ENCODE peak calls at places on chromosome 4, in nine cellular contexts. Q is HEK293T; A is lung; N is stimulated activated naive CD8-positive, alpha-beta T cell treated with anti-CD3 and anti-CD28 coated beads, Interleukin-15, Interleukin-2, amounts not matched to agents 100 U/mL and 50 U/mL, for 24 hours; H is mucosa of gallbladder; D is PC-3; E is D341Med; J is IMR-90; O is left ventricle myocardium inferior. I is an unnamed sample.

GRCh38 chr4:56512166-56512565 is 6.6 kb downstream of the ARL9 start:
- DNase-seq in Q (no peak), A (no peak), N (no peak), H (no peak), D (no peak), E (no peak), J (peak; percentile 45), O (no peak), I (peak; percentile 46)

GRCh38 chr4:105145913-105146285 is 777 bp upstream of the TET2 start:
- DNase-seq in Q (peak; percentile 10), A (peak; percentile 33), N (peak; percentile 47), H (no peak), D (no peak), E (peak; percentile 59), J (no peak), O (peak; percentile 33), I (no peak)

GRCh38 chr4:18934197-18934596 is 912.6 kb upstream of the LCORL start:
- DNase-seq in Q (no peak), A (no peak), N (no peak), H (no peak), D (peak; percentile 33), E (peak; percentile 44), J (no peak), O (no peak), I (peak; percentile 23)

GRCh38 chr4:43277003-43277402 is 384.5 kb downstream of the GRXCR1 start:
- DNase-seq in Q (no peak), A (no peak), N (no peak), H (no peak), D (peak; percentile 54), E (no peak), J (peak; percentile 69), O (no peak), I (peak; percentile 33)

GRCh38 chr4:121989715-121990114 is 37.9 kb upstream of the TRPC3 start:
- DNase-seq in Q (peak; percentile 67), A (no peak), N (no peak), H (no peak), D (no peak), E (no peak), J (peak; percentile 56), O (no peak), I (peak; percentile 73)

GRCh38 chr4:66178901-66179300 is 508.6 kb upstream of the EPHA5 start:
- DNase-seq in Q (no peak), A (no peak), N (no peak), H (no peak), D (peak; percentile 80), E (peak; percentile 38), J (no peak), O (no peak), I (no peak)

GRCh38 chr4:166021617-166022016 is 148.6 kb downstream of the TLL1 start:
- DNase-seq in Q (no peak), A (no peak), N (no peak), H (no peak), D (no peak), E (no peak), J (no peak), O (no peak), I (no peak)

GRCh38 chr4:90127706-90128345 is 632 bp downstream of the CCSER1 start:
- DNase-seq in Q (peak; percentile 38), A (peak; percentile 28), N (peak; percentile 8), H (no peak), D (peak; percentile 25), E (peak; percentile 75), J (no peak), O (peak; percentile 19), I (no peak)

GRCh38 chr4:67204441-67204840 is 340.9 kb downstream of the CENPC start:
- DNase-seq in Q (peak; percentile 51), A (no peak), N (no peak), H (no peak), D (no peak), E (peak; percentile 41), J (no peak), O (no peak), I (no peak)

GRCh38 chr4:126106658-126107057 is 791.9 kb downstream of the FAT4 start:
- DNase-seq in Q (peak; percentile 7), A (no peak), N (no peak), H (no peak), D (no peak), E (peak; percentile 29), J (no peak), O (no peak), I (no peak)

GRCh38 chr4:90227177-90227576 is 100.0 kb downstream of the CCSER1 start:
- DNase-seq in Q (no peak), A (no peak), N (no peak), H (no peak), D (no peak), E (no peak), J (no peak), O (no peak), I (no peak)

GRCh38 chr4:73853246-73853704 is at the start of gene PF4V1:
- DNase-seq in Q (no peak), A (no peak), N (no peak), H (no peak), D (no peak), E (no peak), J (no peak), O (no peak), I (no peak)

GRCh38 chr4:998096-998691 is 5.0 kb upstream of the SLC26A1 start:
- DNase-seq in Q (no peak), A (no peak), N (no peak), H (no peak), D (no peak), E (no peak), J (no peak), O (no peak), I (no peak)

GRCh38 chr4:74369860-74370259 is 4.9 kb downstream of the EREG start:
- DNase-seq in Q (no peak), A (no peak), N (no peak), H (no peak), D (no peak), E (no peak), J (no peak), O (no peak), I (no peak)